ENCODE peak calls at places on chromosomes 11 and 22, in nine cellular contexts. L, O, B, D, K, A, F, V and X are unnamed samples.

GRCh38 chr11:63951779-63952536 is 13.2 kb downstream of the NAA40 start:
- DNase-seq in A (no peak), B (no peak), F (no peak), K (peak), D (peak), V (no peak), L (no peak), O (no peak), X (no peak)

GRCh38 chr11:78420255-78420764 is 2.7 kb upstream of the GAB2 start:
- DNase-seq in B (no peak), A (peak), O (peak), V (peak), F (peak), L (peak), D (peak), K (peak), X (peak)

GRCh38 chr11:123839131-123839530 is 33.0 kb upstream of the OR6M1 start:
- DNase-seq in D (no peak), V (no peak), L (no peak), A (no peak), B (no peak), K (no peak), O (no peak), F (no peak), X (no peak)

GRCh38 chr22:40203568-40203967 is 25.8 kb downstream of the TNRC6B start:
- DNase-seq in V (no peak), L (no peak), O (no peak), B (no peak), F (no peak), K (peak), D (peak), A (no peak), X (peak)

GRCh38 chr11:64688534-64688982 is 34.4 kb downstream of the NRXN2 start:
- DNase-seq in A (peak), O (peak), F (peak), L (peak), D (peak), K (peak), V (peak), B (peak), X (peak)

GRCh38 chr11:14218728-14219127 is 140.3 kb downstream of the RRAS2 start:
- DNase-seq in L (no peak), B (no peak), O (no peak), K (no peak), F (no peak), V (no peak), D (no peak), A (no peak), X (no peak)

GRCh38 chr11:46489668-46490560 is 98.3 kb upstream of the CHRM4 start:
- DNase-seq in B (peak), L (peak), K (peak), V (peak), F (peak), D (peak), A (peak), O (peak), X (peak)

GRCh38 chr11:123460006-123460700 is 30.1 kb downstream of the GRAMD1B start:
- DNase-seq in K (no peak), V (no peak), D (no peak), L (no peak), F (no peak), A (no peak), O (no peak), B (no peak), X (no peak)

GRCh38 chr11:79227732-79228416 is 213.0 kb downstream of the TENM4 start:
- DNase-seq in L (peak), K (no peak), D (no peak), F (no peak), O (peak), B (no peak), A (no peak), V (no peak), X (no peak)

GRCh38 chr11:127471662-127472061 is 471.1 kb upstream of the KIRREL3 start:
- DNase-seq in D (no peak), O (no peak), K (peak), B (no peak), L (peak), F (no peak), A (no peak), V (no peak), X (no peak)

GRCh38 chr11:120612363-120613263 is 101.1 kb downstream of the GRIK4 start:
- DNase-seq in F (no peak), L (no peak), V (no peak), D (peak), A (peak), B (no peak), K (peak), O (no peak), X (peak)

GRCh38 chr11:44446996-44447771 is 118.3 kb upstream of the CD82 start:
- DNase-seq in D (no peak), A (no peak), K (no peak), F (no peak), B (no peak), V (no peak), O (no peak), L (no peak), X (no peak)

GRCh38 chr11:7278314-7278917 is 26.7 kb downstream of the SYT9 start:
- DNase-seq in K (peak), B (peak), O (peak), F (peak), D (peak), A (peak), V (peak), L (peak), X (peak)

GRCh38 chr11:6418958-6419611 is at the start of gene APBB1:
- DNase-seq in F (peak), B (no peak), O (peak), K (peak), A (peak), L (peak), V (peak), D (peak), X (peak)

GRCh38 chr11:1881442-1882264 is 10.0 kb downstream of the PRR33 start:
- DNase-seq in F (no peak), V (no peak), A (no peak), O (no peak), K (no peak), D (peak), L (no peak), B (no peak), X (no peak)

DNA sequence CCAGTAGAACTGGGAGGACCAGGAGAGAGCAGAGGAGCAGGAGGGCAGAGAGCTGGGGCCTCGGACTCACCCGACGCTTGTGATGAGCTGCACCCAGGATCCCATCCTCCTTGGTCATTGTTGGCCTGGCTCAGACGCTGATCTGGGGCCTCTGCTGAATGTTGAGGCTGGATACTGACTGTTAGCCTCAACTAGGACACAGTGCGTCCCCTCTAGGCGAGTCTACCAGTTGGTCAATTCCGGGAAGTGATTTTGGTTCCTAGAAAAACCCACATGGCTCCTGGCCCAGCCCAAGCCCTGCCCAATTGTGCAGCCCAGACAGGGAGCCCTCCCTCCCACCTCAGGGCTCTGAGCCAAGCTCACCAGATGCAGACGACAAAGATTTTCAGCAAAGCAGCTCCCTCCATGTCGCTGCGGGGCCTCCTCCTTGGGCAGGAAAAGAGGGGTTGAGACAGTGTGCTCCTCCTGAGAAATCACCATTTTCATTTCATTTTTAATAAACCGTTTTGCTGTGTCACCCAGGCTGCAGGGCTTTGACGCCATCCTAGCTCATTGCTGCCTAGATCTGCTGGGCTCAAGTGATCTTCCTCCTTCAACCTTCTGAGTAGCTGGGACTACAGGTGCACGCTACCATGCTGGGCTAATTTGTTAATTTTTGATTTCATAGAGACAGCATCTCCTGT is at the start of gene APOL4:
- DNase-seq in K (peak), B (no peak), F (no peak), O (no peak), A (peak), L (no peak), D (no peak), V (peak), X (no peak)
- H2AFZ ChIP-seq in K (peak), B (no peak), F (no peak), O (peak), A (peak), L (no peak), D (no peak), V (no peak), X (no peak)

GRCh38 chr11:129317564-129317963 is 58.1 kb upstream of the BARX2 start:
- DNase-seq in K (no peak), O (no peak), V (no peak), D (no peak), A (peak), L (no peak), F (peak), B (no peak), X (no peak)
- TF ChIP-seq EZH2phosphoT487 in K (no peak), O (no peak), V (no peak), D (no peak), A (no peak), L (no peak), F (no peak), B (no peak), X (no peak)

GRCh38 chr22:32531228-32531627 is 56.6 kb downstream of the FBXO7 start:
- DNase-seq in B (no peak), D (no peak), L (no peak), V (no peak), F (no peak), A (no peak), O (no peak), K (peak), X (no peak)

GRCh38 chr22:32533265-32534068 is 58.9 kb downstream of the FBXO7 start:
- DNase-seq in V (no peak), L (no peak), K (peak), D (no peak), O (no peak), F (no peak), A (peak), B (no peak), X (no peak)

GRCh38 chr22:32534252-32535215 is 59.9 kb downstream of the FBXO7 start:
- DNase-seq in A (peak), V (no peak), K (peak), D (no peak), O (no peak), F (no peak), B (no peak), L (no peak), X (no peak)

GRCh38 chr22:32531955-32532818 is 57.6 kb downstream of the FBXO7 start:
- DNase-seq in A (peak), K (peak), V (peak), O (peak), B (no peak), F (no peak), D (no peak), L (peak), X (no peak)

DNA sequence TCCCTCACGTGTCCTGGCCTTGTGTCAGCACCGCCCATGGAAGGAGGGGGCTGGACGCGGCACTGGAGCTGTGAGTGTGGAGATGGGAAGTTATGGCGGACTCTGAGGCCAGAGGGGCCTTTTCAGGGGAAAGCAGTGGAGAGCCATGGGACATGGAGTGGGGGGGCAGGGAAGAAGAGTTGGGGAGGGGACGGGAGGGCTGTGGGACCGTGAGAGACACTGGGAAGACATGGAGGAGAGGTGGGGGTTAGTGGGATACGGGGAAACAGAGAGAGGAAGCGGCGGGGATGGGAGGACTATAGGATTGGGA is 58.2 kb downstream of the FBXO7 start:
- DNase-seq in A (peak), O (no peak), V (no peak), D (no peak), F (no peak), L (no peak), K (no peak), B (no peak), X (no peak)
- H2AFZ ChIP-seq in A (no peak), O (no peak), V (peak), D (no peak), F (no peak), L (no peak), K (no peak), B (no peak), X (no peak)

GRCh38 chr22:32354360-32355351 is 3.0 kb upstream of the RFPL3 start:
- DNase-seq in A (no peak), O (no peak), K (peak), D (peak), B (peak), L (peak), V (no peak), F (peak), X (no peak)
- TF ChIP-seq EZH2phosphoT487 in A (no peak), O (no peak), K (no peak), D (no peak), B (no peak), L (no peak), V (no peak), F (no peak), X (no peak)

DNA sequence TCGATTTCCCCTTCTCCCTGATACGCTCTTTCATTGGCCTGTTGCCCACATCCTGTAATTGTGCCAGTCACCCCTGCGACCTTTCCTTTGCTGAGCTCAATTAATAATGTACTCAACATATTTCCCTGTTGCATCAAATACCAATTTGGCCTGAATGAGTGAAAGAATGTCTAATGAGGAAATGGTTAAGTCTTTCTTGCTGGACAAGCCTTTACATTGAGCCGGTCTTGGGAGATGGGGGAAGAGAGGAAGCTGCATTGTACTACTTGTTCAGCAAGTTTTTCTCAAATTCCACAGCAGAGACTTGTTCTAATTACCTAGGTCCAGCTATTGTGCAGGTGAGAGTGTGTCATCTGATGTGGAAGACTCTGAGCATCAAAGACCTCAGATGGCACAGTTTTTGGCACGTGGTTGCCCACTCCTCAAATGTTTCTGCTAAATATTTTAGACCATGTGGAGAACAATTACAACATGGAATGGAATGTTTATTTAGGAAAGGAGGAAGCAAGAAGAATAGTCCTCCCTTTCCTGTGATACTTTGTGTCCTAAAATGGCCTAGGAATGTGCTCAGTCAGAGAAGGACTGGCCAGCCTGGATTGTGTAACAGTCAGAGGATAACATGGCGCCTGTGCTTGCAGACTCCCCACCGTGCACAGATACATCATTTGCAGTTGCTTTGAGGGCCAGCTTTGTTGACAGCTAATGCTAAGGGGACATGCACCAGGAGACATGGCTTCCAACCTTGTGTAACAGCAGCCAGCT is 129.5 kb upstream of the E2F8 start:
- DNase-seq in L (no peak), B (no peak), D (no peak), O (no peak), V (no peak), F (peak), A (no peak), K (peak), X (no peak)
- H2AFZ ChIP-seq in L (peak), B (no peak), D (no peak), O (no peak), V (no peak), F (no peak), A (no peak), K (peak), X (no peak)

DNA sequence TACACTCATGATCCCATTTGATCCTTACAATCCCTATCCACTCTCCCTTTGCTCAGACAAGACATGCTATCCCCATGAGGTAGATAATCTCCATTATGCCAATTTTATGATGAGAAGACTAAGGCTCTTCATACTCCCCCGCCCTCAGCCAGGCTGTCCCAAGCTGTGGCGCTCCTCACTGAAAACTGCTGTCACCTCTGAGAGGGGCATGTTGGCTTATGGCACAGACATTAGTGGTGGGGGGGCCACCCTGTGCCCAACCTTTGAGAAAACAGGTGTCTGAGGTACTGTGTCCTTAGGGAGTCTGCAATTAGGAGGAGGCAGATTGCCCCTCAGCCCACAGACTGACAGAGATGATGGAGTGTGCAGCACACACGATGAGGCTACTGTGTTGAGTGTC is 2.4 kb downstream of the DDTL start:
- DNase-seq in F (no peak), A (no peak), O (no peak), K (no peak), V (no peak), L (no peak), D (no peak), B (no peak), X (no peak)
- TF ChIP-seq EZH2phosphoT487 in F (no peak), A (no peak), O (no peak), K (no peak), V (no peak), L (no peak), D (no peak), B (no peak), X (no peak)

GRCh38 chr11:11579012-11579755 is 42.6 kb downstream of the GALNT18 start:
- DNase-seq in V (no peak), B (no peak), K (no peak), L (no peak), D (no peak), F (no peak), A (no peak), O (no peak), X (no peak)

GRCh38 chr11:11577932-11578331 is 43.9 kb downstream of the GALNT18 start:
- DNase-seq in K (no peak), D (no peak), B (no peak), A (no peak), O (no peak), L (no peak), F (no peak), V (no peak), X (no peak)

GRCh38 chr11:11578542-11578941 is 43.3 kb downstream of the GALNT18 start:
- DNase-seq in B (no peak), K (no peak), V (no peak), O (peak), L (no peak), D (no peak), A (no peak), F (no peak), X (no peak)

GRCh38 chr11:11580012-11580411 is 41.8 kb downstream of the GALNT18 start:
- DNase-seq in K (no peak), A (no peak), O (no peak), D (no peak), B (no peak), F (no peak), L (no peak), V (no peak), X (no peak)

GRCh38 chr11:11577246-11577855 is 44.5 kb downstream of the GALNT18 start:
- DNase-seq in D (no peak), V (no peak), O (no peak), K (peak), F (peak), B (no peak), L (no peak), A (no peak), X (no peak)
- H2AFZ ChIP-seq in D (no peak), V (no peak), O (no peak), K (no peak), F (no peak), B (no peak), L (no peak), A (no peak), X (no peak)

GRCh38 chr11:391117-392017 is 2.6 kb upstream of the PKP3 start:
- DNase-seq in F (no peak), V (no peak), L (no peak), B (no peak), O (no peak), D (no peak), K (no peak), A (no peak), X (no peak)
- TF ChIP-seq EZH2phosphoT487 in F (no peak), V (no peak), L (no peak), B (no peak), O (no peak), D (no peak), K (no peak), A (no peak), X (no peak)

GRCh38 chr22:21835378-21835777 is 32.1 kb downstream of the MAPK1 start:
- DNase-seq in L (no peak), O (no peak), D (peak), K (no peak), B (no peak), A (no peak), F (no peak), V (no peak), X (no peak)
- H2AFZ ChIP-seq in L (no peak), O (no peak), D (no peak), K (no peak), B (no peak), A (no peak), F (no peak), V (no peak), X (no peak)

DNA sequence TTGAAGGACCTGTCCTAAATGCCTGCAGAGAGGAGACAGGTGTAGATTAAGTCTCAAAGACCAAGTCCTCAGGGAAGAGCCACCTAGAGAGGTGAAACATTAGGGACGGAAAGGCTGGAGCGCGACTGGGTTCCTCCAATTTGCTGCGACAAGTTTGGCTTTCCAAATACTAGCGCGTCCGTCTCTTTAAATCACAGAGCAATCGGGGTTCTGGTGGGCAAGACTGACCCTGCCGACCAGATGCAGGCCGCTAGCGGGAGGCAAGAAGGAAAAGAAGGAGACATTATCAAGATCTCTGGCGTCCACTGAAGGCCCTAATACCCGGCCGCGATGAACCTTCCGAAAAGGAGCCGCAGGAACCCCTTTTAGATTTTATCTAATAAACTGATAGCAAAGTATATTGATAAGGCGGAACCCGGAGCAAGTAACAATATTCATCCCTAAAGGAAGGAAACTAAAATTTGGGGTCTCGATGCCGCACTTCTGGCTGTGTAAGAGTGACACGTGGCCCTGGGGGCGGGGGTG is 128.2 kb upstream of the C11orf58 start:
- DNase-seq in B (no peak), K (no peak), O (peak), F (no peak), V (no peak), A (no peak), L (peak), D (no peak), X (no peak)
- TF ChIP-seq EZH2phosphoT487 in B (no peak), K (no peak), O (no peak), F (no peak), V (no peak), A (no peak), L (peak), D (no peak), X (no peak)